ENCODE peak calls at places on chromosomes 6 and 20, in ten cellular contexts. One of them, this sample, is unnamed.
A peak's percentile ranks its signal among the peaks of the same experiment; 100 is the strongest.

GRCh38 chr6:9499709-9500108 is 915.2 kb downstream of the TFAP2A start:
- DNase-seq in HCT116: no peak
- DNase-seq in HepG2: no peak
- DNase-seq in brain microvascular endothelial cell: no peak
- DNase-seq in body of pancreas: no peak
- DNase-seq in ovary: no peak
- DNase-seq in breast epithelium: no peak
- DNase-seq in PC-9: no peak
- DNase-seq in pancreas: no peak
- DNase-seq in sigmoid colon: no peak
- DNase-seq in this sample: no peak

GRCh38 chr6:38784506-38785235 is 69.6 kb downstream of the DNAH8 start:
- DNase-seq in HCT116: no peak
- DNase-seq in HepG2: no peak
- DNase-seq in brain microvascular endothelial cell: peak; percentile 53
- DNase-seq in body of pancreas: no peak
- DNase-seq in ovary: no peak
- DNase-seq in breast epithelium: no peak
- DNase-seq in PC-9: no peak
- DNase-seq in pancreas: no peak
- DNase-seq in sigmoid colon: no peak
- DNase-seq in this sample: no peak

GRCh38 chr6:378090-378957 is 13.2 kb upstream of the IRF4 start:
- DNase-seq in HCT116: no peak
- DNase-seq in HepG2: no peak
- DNase-seq in brain microvascular endothelial cell: no peak
- DNase-seq in body of pancreas: no peak
- DNase-seq in ovary: no peak
- DNase-seq in breast epithelium: no peak
- DNase-seq in PC-9: no peak
- DNase-seq in pancreas: no peak
- DNase-seq in sigmoid colon: no peak
- DNase-seq in this sample: no peak

GRCh38 chr6:154403803-154404202 is 47.2 kb upstream of the IPCEF1 start:
- DNase-seq in HCT116: no peak
- DNase-seq in HepG2: no peak
- DNase-seq in brain microvascular endothelial cell: peak; percentile 33
- DNase-seq in body of pancreas: peak; percentile 32
- DNase-seq in ovary: peak; percentile 41
- DNase-seq in breast epithelium: no peak
- DNase-seq in PC-9: peak; percentile 39
- DNase-seq in pancreas: no peak
- DNase-seq in sigmoid colon: peak; percentile 70
- DNase-seq in this sample: peak; percentile 16

GRCh38 chr20:8510808-8511207 is 378.7 kb downstream of the PLCB1 start:
- DNase-seq in HCT116: no peak
- DNase-seq in HepG2: no peak
- DNase-seq in brain microvascular endothelial cell: no peak
- DNase-seq in body of pancreas: no peak
- DNase-seq in ovary: no peak
- DNase-seq in breast epithelium: no peak
- DNase-seq in PC-9: no peak
- DNase-seq in pancreas: no peak
- DNase-seq in sigmoid colon: no peak
- DNase-seq in this sample: no peak

GRCh38 chr20:346640-347316 is at the start of gene NRSN2:
- DNase-seq in HCT116: no peak
- DNase-seq in HepG2: peak; percentile 72
- DNase-seq in brain microvascular endothelial cell: peak; percentile 39
- DNase-seq in body of pancreas: peak; percentile 60
- DNase-seq in ovary: peak; percentile 85
- DNase-seq in breast epithelium: peak; percentile 32
- DNase-seq in PC-9: no peak
- DNase-seq in pancreas: peak; percentile 59
- DNase-seq in sigmoid colon: peak; percentile 85
- DNase-seq in this sample: peak; percentile 73

GRCh38 chr6:101080597-101080996 is 199.5 kb upstream of the ASCC3 start:
- DNase-seq in HCT116: no peak
- DNase-seq in HepG2: no peak
- DNase-seq in brain microvascular endothelial cell: peak; percentile 37
- DNase-seq in body of pancreas: no peak
- DNase-seq in ovary: no peak
- DNase-seq in breast epithelium: no peak
- DNase-seq in PC-9: peak; percentile 86
- DNase-seq in pancreas: no peak
- DNase-seq in sigmoid colon: no peak
- DNase-seq in this sample: no peak

GRCh38 chr20:51500936-51501335 is 41.6 kb downstream of the NFATC2 start:
- DNase-seq in HCT116: no peak
- DNase-seq in HepG2: no peak
- DNase-seq in brain microvascular endothelial cell: no peak
- DNase-seq in body of pancreas: no peak
- DNase-seq in ovary: no peak
- DNase-seq in breast epithelium: no peak
- DNase-seq in PC-9: no peak
- DNase-seq in pancreas: no peak
- DNase-seq in sigmoid colon: no peak
- DNase-seq in this sample: no peak

GRCh38 chr6:56246941-56247653 is at the start of gene COL21A1:
- DNase-seq in HCT116: no peak
- DNase-seq in HepG2: no peak
- DNase-seq in brain microvascular endothelial cell: no peak
- DNase-seq in body of pancreas: peak; percentile 27
- DNase-seq in ovary: peak; percentile 62
- DNase-seq in breast epithelium: peak; percentile 17
- DNase-seq in PC-9: no peak
- DNase-seq in pancreas: peak; percentile 25
- DNase-seq in sigmoid colon: peak; percentile 81
- DNase-seq in this sample: peak; percentile 48

GRCh38 chr6:73286752-73287151 is 23.8 kb upstream of the KHDC1 start:
- DNase-seq in HCT116: no peak
- DNase-seq in HepG2: no peak
- DNase-seq in brain microvascular endothelial cell: no peak
- DNase-seq in body of pancreas: no peak
- DNase-seq in ovary: no peak
- DNase-seq in breast epithelium: no peak
- DNase-seq in PC-9: no peak
- DNase-seq in pancreas: no peak
- DNase-seq in sigmoid colon: no peak
- DNase-seq in this sample: no peak

GRCh38 chr20:3731944-3732326 is 550 bp upstream of the HSPA12B start:
- DNase-seq in HCT116: no peak
- DNase-seq in HepG2: no peak
- DNase-seq in brain microvascular endothelial cell: no peak
- DNase-seq in body of pancreas: no peak
- DNase-seq in ovary: no peak
- DNase-seq in breast epithelium: no peak
- DNase-seq in PC-9: no peak
- DNase-seq in pancreas: no peak
- DNase-seq in sigmoid colon: peak; percentile 66
- DNase-seq in this sample: no peak

GRCh38 chr20:31788578-31788977 is 30.6 kb upstream of the MYLK2 start:
- DNase-seq in HCT116: no peak
- DNase-seq in HepG2: no peak
- DNase-seq in brain microvascular endothelial cell: no peak
- DNase-seq in body of pancreas: no peak
- DNase-seq in ovary: no peak
- DNase-seq in breast epithelium: no peak
- DNase-seq in PC-9: no peak
- DNase-seq in pancreas: no peak
- DNase-seq in sigmoid colon: no peak
- DNase-seq in this sample: no peak
- TF ChIP-seq CTCF in HCT116: no peak
- TF ChIP-seq CTCF in HepG2: peak; percentile 43
- TF ChIP-seq CTCF in brain microvascular endothelial cell: peak; percentile 19
- TF ChIP-seq CTCF in body of pancreas: no peak
- TF ChIP-seq CTCF in ovary: no peak
- TF ChIP-seq CTCF in breast epithelium: no peak
- TF ChIP-seq CTCF in PC-9: no peak
- TF ChIP-seq CTCF in pancreas: no peak
- TF ChIP-seq CTCF in sigmoid colon: no peak
- TF ChIP-seq CTCF in this sample: no peak

DNA sequence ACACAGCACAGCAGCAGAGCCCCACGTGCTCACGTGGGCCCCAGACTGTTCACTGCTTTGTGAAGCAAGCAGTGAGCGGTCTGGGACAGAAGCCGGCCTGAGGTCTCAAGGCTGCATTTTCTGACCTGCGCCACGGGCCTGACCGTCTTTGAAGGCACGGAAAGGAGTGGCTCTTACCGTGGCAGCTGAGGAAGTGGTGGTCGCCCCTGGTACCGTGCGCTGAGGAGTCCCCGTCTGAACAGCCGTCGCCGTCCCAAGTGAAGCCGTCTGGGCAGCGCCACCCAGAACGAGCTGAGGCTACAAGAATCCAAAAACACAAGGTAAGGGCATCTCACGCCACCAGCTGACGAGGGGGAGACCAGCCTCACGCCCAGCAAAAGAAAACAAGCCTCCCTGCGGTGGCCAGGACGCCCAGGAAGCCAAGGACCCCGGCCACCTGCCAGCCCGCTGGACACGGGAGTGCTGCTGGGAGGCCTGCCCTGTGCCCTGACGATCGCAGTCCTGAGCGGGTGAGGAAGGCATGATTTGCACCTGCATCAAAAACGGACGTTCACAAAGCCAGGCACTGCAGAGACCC is 55.7 kb downstream of the TAF4 start:
- DNase-seq in HCT116: no peak
- DNase-seq in HepG2: no peak
- DNase-seq in brain microvascular endothelial cell: no peak
- DNase-seq in body of pancreas: no peak
- DNase-seq in ovary: no peak
- DNase-seq in breast epithelium: no peak
- DNase-seq in PC-9: no peak
- DNase-seq in pancreas: no peak
- DNase-seq in sigmoid colon: no peak
- DNase-seq in this sample: no peak
- H3K36me3 ChIP-seq in HCT116: peaks cover 31% of the 10 kb centered on the region
- H3K36me3 ChIP-seq in HepG2: peaks cover 71% of the 10 kb centered on the region
- H3K36me3 ChIP-seq in brain microvascular endothelial cell: peaks cover 23% of the 10 kb centered on the region
- H3K36me3 ChIP-seq in body of pancreas: no peaks in the 10 kb centered on the region
- H3K36me3 ChIP-seq in ovary: no peaks in the 10 kb centered on the region
- H3K36me3 ChIP-seq in breast epithelium: no peaks in the 10 kb centered on the region
- H3K36me3 ChIP-seq in PC-9: no peaks in the 10 kb centered on the region
- H3K36me3 ChIP-seq in pancreas: peaks cover 43% of the 10 kb centered on the region
- H3K36me3 ChIP-seq in sigmoid colon: peaks cover 87% of the 10 kb centered on the region
- H3K36me3 ChIP-seq in this sample: peaks cover 16% of the 10 kb centered on the region

GRCh38 chr6:12084681-12085080 is 72.6 kb downstream of the HIVEP1 start:
- DNase-seq in HCT116: no peak
- DNase-seq in HepG2: no peak
- DNase-seq in brain microvascular endothelial cell: no peak
- DNase-seq in body of pancreas: no peak
- DNase-seq in ovary: no peak
- DNase-seq in breast epithelium: no peak
- DNase-seq in PC-9: no peak
- DNase-seq in pancreas: no peak
- DNase-seq in sigmoid colon: no peak
- DNase-seq in this sample: no peak

GRCh38 chr6:12078014-12078413 is 65.9 kb downstream of the HIVEP1 start:
- DNase-seq in HCT116: no peak
- DNase-seq in HepG2: no peak
- DNase-seq in brain microvascular endothelial cell: no peak
- DNase-seq in body of pancreas: no peak
- DNase-seq in ovary: no peak
- DNase-seq in breast epithelium: no peak
- DNase-seq in PC-9: no peak
- DNase-seq in pancreas: no peak
- DNase-seq in sigmoid colon: no peak
- DNase-seq in this sample: no peak

GRCh38 chr6:12081776-12082175 is 69.7 kb downstream of the HIVEP1 start:
- DNase-seq in HCT116: no peak
- DNase-seq in HepG2: no peak
- DNase-seq in brain microvascular endothelial cell: no peak
- DNase-seq in body of pancreas: no peak
- DNase-seq in ovary: no peak
- DNase-seq in breast epithelium: no peak
- DNase-seq in PC-9: no peak
- DNase-seq in pancreas: no peak
- DNase-seq in sigmoid colon: no peak
- DNase-seq in this sample: no peak

GRCh38 chr6:12082368-12082767 is 70.3 kb downstream of the HIVEP1 start:
- DNase-seq in HCT116: no peak
- DNase-seq in HepG2: no peak
- DNase-seq in brain microvascular endothelial cell: no peak
- DNase-seq in body of pancreas: no peak
- DNase-seq in ovary: no peak
- DNase-seq in breast epithelium: no peak
- DNase-seq in PC-9: no peak
- DNase-seq in pancreas: no peak
- DNase-seq in sigmoid colon: no peak
- DNase-seq in this sample: no peak

GRCh38 chr6:12083763-12084162 is 71.7 kb downstream of the HIVEP1 start:
- DNase-seq in HCT116: no peak
- DNase-seq in HepG2: no peak
- DNase-seq in brain microvascular endothelial cell: peak; percentile 16
- DNase-seq in body of pancreas: no peak
- DNase-seq in ovary: no peak
- DNase-seq in breast epithelium: no peak
- DNase-seq in PC-9: no peak
- DNase-seq in pancreas: no peak
- DNase-seq in sigmoid colon: no peak
- DNase-seq in this sample: no peak
- TF ChIP-seq CTCF in HCT116: no peak
- TF ChIP-seq CTCF in HepG2: no peak
- TF ChIP-seq CTCF in brain microvascular endothelial cell: no peak
- TF ChIP-seq CTCF in body of pancreas: no peak
- TF ChIP-seq CTCF in ovary: no peak
- TF ChIP-seq CTCF in breast epithelium: no peak
- TF ChIP-seq CTCF in PC-9: no peak
- TF ChIP-seq CTCF in pancreas: no peak
- TF ChIP-seq CTCF in sigmoid colon: no peak
- TF ChIP-seq CTCF in this sample: no peak

DNA sequence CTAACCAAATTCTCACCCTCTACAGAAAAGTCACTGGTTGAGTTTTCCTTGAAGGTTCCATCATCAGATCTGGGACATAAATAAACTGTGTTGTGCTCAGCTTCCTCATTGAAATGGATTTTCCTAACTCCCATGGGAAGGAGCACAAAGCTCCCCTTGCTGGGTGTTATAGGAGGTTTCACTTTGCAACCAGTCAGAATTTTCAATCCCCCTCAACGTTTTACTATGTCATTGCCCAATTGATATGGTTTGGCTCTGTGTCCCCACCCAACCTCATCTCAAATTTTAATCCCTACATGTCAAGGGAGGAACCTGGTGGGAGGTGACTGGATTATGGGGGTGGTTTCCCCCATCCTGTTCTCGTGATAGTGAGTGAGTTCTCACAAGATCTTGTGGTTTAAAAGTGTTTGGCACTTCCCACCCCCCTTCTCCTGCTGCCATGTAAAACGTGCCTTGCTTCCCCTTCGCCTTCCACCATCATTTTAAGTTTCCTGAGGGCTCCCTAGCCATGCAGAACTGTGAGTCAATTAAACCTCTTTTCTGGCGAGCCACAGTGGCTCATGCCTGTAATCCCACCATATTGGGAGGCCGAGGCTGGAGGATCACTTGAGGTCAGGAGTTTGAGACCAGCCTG is 62.9 kb downstream of the ZMYND8 start:
- DNase-seq in HCT116: no peak
- DNase-seq in HepG2: no peak
- DNase-seq in brain microvascular endothelial cell: no peak
- DNase-seq in body of pancreas: no peak
- DNase-seq in ovary: no peak
- DNase-seq in breast epithelium: no peak
- DNase-seq in PC-9: no peak
- DNase-seq in pancreas: no peak
- DNase-seq in sigmoid colon: no peak
- DNase-seq in this sample: no peak
- H3K36me3 ChIP-seq in HCT116: peaks cover 31% of the 10 kb centered on the region
- H3K36me3 ChIP-seq in HepG2: peaks cover 71% of the 10 kb centered on the region
- H3K36me3 ChIP-seq in brain microvascular endothelial cell: peaks cover 54% of the 10 kb centered on the region
- H3K36me3 ChIP-seq in body of pancreas: no peaks in the 10 kb centered on the region
- H3K36me3 ChIP-seq in ovary: no peaks in the 10 kb centered on the region
- H3K36me3 ChIP-seq in breast epithelium: peaks cover 15% of the 10 kb centered on the region
- H3K36me3 ChIP-seq in PC-9: peaks cover 77% of the 10 kb centered on the region
- H3K36me3 ChIP-seq in pancreas: peaks cover 41% of the 10 kb centered on the region
- H3K36me3 ChIP-seq in sigmoid colon: peaks cover 97% of the 10 kb centered on the region
- H3K36me3 ChIP-seq in this sample: no peaks in the 10 kb centered on the region